ENCODE peak calls at places on chromosomes 11 and 22, in four cellular contexts. V is HepG2, U is endothelial cell of umbilical vein, C is A673. F is an unnamed sample.

GRCh38 chr11:9651899-9652748 is 11.8 kb upstream of the SWAP70 start:
- DNase-seq in V (no peak), C (no peak), U (peak), F (no peak)

GRCh38 chr22:35599364-35599763 is 17.8 kb downstream of the MB start:
- DNase-seq in U (no peak), V (no peak), C (no peak), F (no peak)

GRCh38 chr11:69892986-69893555 is 73.9 kb upstream of the FGF3 start:
- DNase-seq in V (no peak), C (no peak), U (no peak), F (peak)

GRCh38 chr11:107999759-108000455 is 8.8 kb upstream of the CUL5 start:
- DNase-seq in U (peak), V (peak), C (peak), F (peak)

GRCh38 chr22:20881231-20881630 is 22.4 kb downstream of the SNAP29 start:
- DNase-seq in C (no peak), U (no peak), V (no peak), F (peak)

GRCh38 chr11:10268746-10269487 is 25.1 kb downstream of the SBF2 start:
- DNase-seq in V (no peak), U (no peak), C (no peak), F (no peak)

GRCh38 chr11:79253280-79253679 is 187.6 kb downstream of the TENM4 start:
- DNase-seq in U (no peak), V (no peak), C (no peak), F (no peak)

GRCh38 chr22:48753752-48754517 is 1073.7 kb downstream of the BRD1 start:
- DNase-seq in C (no peak), U (no peak), V (no peak), F (no peak)

GRCh38 chr11:111586305-111586915 is 15.8 kb upstream of the SIK2 start:
- DNase-seq in V (peak), U (peak), C (peak), F (peak)

GRCh38 chr22:17198188-17199130 is 20.8 kb downstream of the ADA2 start:
- DNase-seq in U (no peak), V (no peak), C (no peak), F (no peak)

GRCh38 chr11:12865871-12866595 is 143.1 kb upstream of the RASSF10 start:
- DNase-seq in V (no peak), U (no peak), C (no peak), F (no peak)

GRCh38 chr22:38455530-38456271 is 702 bp upstream of the KCNJ4 start:
- DNase-seq in V (no peak), U (no peak), C (peak), F (peak)

GRCh38 chr22:38455063-38455529 is at the start of gene KCNJ4:
- DNase-seq in V (no peak), U (no peak), C (no peak), F (no peak)

GRCh38 chr22:38454361-38455062 is 487 bp downstream of the KCNJ4 start:
- DNase-seq in C (no peak), U (no peak), V (no peak), F (no peak)

GRCh38 chr22:38456841-38457699 is 2.1 kb upstream of the KCNJ4 start:
- DNase-seq in V (no peak), U (no peak), C (no peak), F (no peak)

DNA sequence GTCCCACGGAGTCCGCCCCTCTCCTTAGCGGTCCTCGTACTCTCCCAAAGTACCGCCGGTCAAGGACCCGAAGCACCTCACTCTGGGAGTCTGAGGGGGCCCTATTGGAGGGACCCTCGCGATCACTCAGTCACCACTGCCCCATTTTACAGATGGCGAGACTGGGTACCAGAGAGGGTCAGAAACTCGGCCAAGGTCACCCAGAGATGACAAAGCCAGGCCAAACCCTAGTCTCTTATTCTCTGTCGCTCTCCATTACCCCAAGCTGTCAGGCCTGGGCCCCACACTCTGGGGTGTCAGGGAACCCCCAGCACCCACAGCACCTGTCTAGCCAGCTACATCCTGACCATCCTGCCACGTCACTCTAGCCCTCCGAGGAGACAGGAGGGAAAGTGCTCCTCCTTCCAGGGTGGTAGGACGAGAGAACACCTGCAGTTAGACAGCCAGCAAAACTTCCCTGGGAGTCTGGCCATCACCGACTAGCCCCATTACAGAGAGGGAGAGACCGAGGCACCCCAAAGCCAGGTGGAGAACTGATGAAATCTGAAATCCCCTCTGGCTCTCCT is 1.4 kb upstream of the KCNJ4 start:
- DNase-seq in V (no peak), C (no peak), U (no peak), F (no peak)
- TF ChIP-seq EZH2 in V (peak), C (no peak), U (no peak), F (no peak)

GRCh38 chr11:86593833-86594232 is 78.6 kb downstream of the ME3 start:
- DNase-seq in V (no peak), C (no peak), U (peak), F (peak)

GRCh38 chr11:86591631-86592030 is 80.8 kb downstream of the ME3 start:
- DNase-seq in U (no peak), V (no peak), C (no peak), F (no peak)

GRCh38 chr11:86592659-86593451 is 79.6 kb downstream of the ME3 start:
- DNase-seq in C (peak), U (peak), V (peak), F (peak)

GRCh38 chr11:86589856-86590589 is 82.4 kb downstream of the ME3 start:
- DNase-seq in C (no peak), V (no peak), U (no peak), F (no peak)

DNA sequence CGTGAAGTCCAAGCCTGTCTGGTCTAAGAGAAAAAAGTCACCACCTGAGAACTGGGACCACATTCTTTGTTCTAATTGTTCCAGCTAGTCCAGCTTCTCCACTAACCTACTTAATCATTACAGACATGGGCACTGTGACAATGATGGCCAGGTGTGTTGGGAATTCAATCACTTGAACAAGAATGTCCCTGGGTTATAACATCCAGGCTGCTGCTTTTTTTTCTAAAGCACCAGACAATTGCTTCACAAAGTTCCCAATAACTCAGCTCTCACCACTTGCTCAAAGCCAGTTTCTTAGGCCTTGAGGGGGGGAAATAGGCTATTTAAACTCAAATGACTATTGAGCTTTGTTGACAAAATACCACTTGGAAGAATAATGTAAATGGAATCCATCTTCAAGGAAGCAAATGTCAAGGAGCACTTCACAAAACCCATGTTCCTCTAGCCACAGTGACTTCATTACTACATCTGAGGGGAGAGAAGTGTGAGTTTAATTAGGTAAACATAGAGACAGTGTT is 80.3 kb downstream of the ME3 start:
- DNase-seq in V (no peak), U (peak), C (no peak), F (peak)
- H3K27ac ChIP-seq in V (peak), U (peak), C (no peak), F (peak)

GRCh38 chr11:45884596-45885185 is 760 bp upstream of the MAPK8IP1 start:
- DNase-seq in V (no peak), C (no peak), U (no peak), F (no peak)

GRCh38 chr11:45880772-45881570 is 4.5 kb upstream of the MAPK8IP1 start:
- DNase-seq in U (no peak), V (no peak), C (peak), F (no peak)

GRCh38 chr11:45885274-45885920 is at the start of gene MAPK8IP1:
- DNase-seq in C (peak), V (peak), U (peak), F (no peak)

GRCh38 chr11:45879803-45880685 is 5.4 kb upstream of the MAPK8IP1 start:
- DNase-seq in U (no peak), C (peak), V (no peak), F (no peak)

GRCh38 chr11:45881708-45882368 is 3.6 kb upstream of the MAPK8IP1 start:
- DNase-seq in C (no peak), V (no peak), U (no peak), F (no peak)
- TF ChIP-seq EZH2 in C (no peak), V (no peak), U (no peak), F (no peak)

DNA sequence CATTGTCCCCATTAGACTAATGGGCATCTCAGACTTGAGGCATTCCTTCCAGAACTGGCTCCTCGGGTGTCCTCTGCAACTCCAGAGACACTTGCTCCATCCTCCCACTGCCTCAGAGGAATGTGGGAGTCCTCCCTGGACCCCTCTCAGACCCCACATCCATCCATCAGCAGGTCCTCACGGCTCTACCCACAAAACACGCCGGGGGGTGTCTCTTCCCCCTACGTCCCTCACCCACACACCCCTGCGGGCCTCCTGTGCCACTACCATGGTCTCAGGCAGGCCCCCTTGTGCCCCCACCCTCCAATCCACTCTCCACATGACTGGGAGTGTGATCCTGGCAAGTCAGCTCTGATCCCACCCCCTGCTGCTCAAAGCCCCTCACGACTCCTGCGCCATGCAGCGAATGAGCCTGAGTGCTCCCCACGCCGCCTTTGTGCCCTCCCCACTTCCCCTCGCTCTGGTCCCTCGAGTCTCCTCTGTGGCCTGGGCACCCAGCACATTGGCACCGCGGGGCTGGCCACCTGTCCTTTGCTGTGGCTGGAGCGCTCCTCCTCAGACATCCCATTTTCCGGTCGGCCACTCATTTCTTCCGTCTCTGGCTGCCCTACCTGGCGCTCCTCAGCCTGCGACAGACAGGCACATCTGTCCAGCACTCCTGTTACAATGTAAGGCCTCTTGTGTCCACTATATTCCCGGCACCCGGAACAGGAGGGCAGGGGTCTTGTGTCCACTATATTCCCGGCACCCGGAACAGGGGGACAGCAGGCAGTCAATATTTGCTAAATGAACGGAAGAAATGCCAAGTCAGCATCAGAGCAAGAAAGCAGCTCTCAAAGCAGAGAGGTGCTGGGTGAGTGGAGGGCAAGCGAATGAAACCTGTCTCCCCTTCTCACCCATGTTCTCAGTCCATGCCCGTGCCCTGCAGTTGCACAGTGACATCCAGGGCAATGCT is 14.2 kb upstream of the MOB2 start:
- DNase-seq in V (no peak), C (no peak), U (no peak), F (no peak)
- H3K27ac ChIP-seq in V (no peak), C (no peak), U (no peak), F (no peak)

DNA sequence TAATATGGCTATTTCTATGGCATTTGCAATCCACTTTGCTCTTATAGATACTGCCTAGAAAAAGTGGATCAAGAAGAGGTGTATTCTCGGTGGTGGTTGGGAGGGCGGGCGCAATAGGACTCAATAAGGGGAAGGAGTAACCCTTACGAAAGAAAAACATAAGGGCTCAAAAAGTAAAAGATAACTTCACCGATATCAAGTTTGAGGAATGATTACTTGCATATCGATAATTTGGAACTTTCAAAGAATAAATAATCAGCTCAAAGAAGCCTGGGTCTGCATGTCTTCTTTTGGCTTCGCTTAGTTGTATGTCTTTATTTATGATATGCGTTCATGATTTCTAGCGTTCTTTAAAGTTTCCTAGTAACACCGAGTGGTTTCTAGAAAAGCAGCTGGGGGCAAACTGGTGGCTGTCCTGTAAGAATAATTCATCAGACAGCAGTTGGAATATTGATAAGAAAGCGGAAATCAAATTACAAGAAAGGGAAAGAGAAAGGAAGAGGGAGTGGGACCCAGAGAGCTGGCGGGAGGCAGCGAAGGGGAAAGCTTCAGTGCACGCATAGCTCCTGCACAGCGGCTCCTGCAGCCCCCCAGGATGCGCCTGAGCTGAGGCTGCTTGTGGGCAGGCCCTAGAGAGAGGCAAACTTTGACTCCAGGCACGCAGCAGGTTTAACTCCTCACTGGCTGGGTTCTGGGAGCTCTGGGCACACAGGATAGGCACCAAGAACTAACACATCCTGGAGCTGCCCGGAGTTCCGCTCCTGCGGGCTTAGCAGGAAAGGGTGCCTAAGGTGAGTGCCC is 9.1 kb upstream of the FLI1 start:
- DNase-seq in U (peak), C (no peak), V (no peak), F (no peak)
- TF ChIP-seq EZH2 in U (peak), C (no peak), V (no peak), F (no peak)

GRCh38 chr11:847876-848275 is 5.2 kb downstream of the TSPAN4 start:
- DNase-seq in C (no peak), V (no peak), U (no peak), F (no peak)

GRCh38 chr11:848380-848931 is 5.8 kb downstream of the TSPAN4 start:
- DNase-seq in V (no peak), U (peak), C (peak), F (no peak)

GRCh38 chr11:844693-845644 is 2.3 kb downstream of the TSPAN4 start:
- DNase-seq in V (peak), U (peak), C (peak), F (no peak)

GRCh38 chr11:845872-846271 is 3.2 kb downstream of the TSPAN4 start:
- DNase-seq in U (peak), V (no peak), C (no peak), F (no peak)

GRCh38 chr11:846496-847098 is 3.9 kb downstream of the TSPAN4 start:
- DNase-seq in U (no peak), V (no peak), C (no peak), F (no peak)
- H3K27ac ChIP-seq in U (no peak), V (no peak), C (no peak), F (no peak)

GRCh38 chr22:19749876-19750275 is 10.7 kb upstream of the TBX1 start:
- DNase-seq in C (no peak), U (no peak), V (no peak), F (no peak)

GRCh38 chr22:19748991-19749665 is 11.4 kb upstream of the TBX1 start:
- DNase-seq in C (no peak), U (no peak), V (no peak), F (no peak)

GRCh38 chr22:19751497-19752245 is 8.9 kb upstream of the TBX1 start:
- DNase-seq in V (no peak), U (no peak), C (no peak), F (no peak)

GRCh38 chr22:19753090-19753842 is 7.3 kb upstream of the TBX1 start:
- DNase-seq in V (no peak), U (no peak), C (no peak), F (no peak)

DNA sequence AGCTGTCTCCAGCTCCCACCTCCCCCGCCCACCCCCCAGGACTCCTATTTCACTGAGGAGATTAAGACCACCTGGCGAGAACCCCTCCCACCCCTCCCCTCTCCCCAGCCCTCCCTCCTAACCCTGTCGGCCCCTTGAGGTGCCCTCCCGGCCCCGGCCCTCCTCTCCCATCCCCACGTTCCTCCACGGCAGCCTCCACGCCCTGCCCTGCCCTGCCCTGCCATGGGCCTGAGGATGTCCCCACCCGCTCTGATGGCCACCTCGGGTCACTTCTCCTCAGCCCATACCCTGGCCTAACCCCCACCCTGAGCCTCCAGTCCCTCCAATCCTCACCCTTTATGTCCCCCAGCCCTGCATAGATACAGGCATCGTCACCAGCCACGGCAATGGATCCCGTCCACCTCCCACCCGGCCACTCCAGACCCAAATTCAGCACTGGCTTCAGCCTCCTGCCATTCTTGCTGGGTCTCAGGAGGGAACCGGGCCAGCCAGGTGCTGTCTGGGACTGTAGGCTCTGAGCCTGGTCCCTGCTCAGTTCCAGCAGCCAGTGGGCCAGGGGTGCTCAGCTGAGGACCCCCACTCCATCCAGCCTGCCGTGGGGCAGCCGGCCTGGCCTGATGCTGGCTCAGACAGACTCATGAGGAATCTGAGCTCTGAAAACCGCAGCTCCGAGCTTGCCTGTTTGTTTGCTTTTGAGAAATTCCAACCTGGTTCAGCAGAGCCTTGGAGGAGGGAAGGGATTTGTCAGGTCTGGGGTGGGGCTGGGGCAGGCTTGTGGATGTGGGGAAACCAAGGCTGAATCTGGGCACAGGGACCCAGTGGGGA is 9.7 kb upstream of the TBX1 start:
- DNase-seq in U (no peak), V (no peak), C (no peak), F (peak)
- TF ChIP-seq EZH2 in U (no peak), V (no peak), C (no peak), F (no peak)

F was measured in PC-9.